ENCODE peak calls at places on chromosomes 12 and 14, in eight cellular contexts. One of them, this sample, is unnamed.

GRCh38 chr14:103161054-103161397 is 37.8 kb downstream of the TNFAIP2 start:
- DNase-seq in HFF-Myc: no peak
- DNase-seq in GM12865: no peak
- DNase-seq in BE2C: no peak
- DNase-seq in pancreas: no peak
- DNase-seq in HCT116: no peak
- DNase-seq in PC-3: peak; percentile 41
- DNase-seq in A549: no peak
- DNase-seq in this sample: no peak

GRCh38 chr14:100662850-100663527 is 63.7 kb upstream of the DLK1 start:
- DNase-seq in HFF-Myc: no peak
- DNase-seq in GM12865: peak; percentile 65
- DNase-seq in BE2C: peak; percentile 75
- DNase-seq in pancreas: peak; percentile 68
- DNase-seq in HCT116: peak; percentile 87
- DNase-seq in PC-3: peak; percentile 72
- DNase-seq in A549: peak; percentile 77
- DNase-seq in this sample: peak; percentile 82

GRCh38 chr12:67069451-67070306 is 199.5 kb upstream of the CAND1 start:
- DNase-seq in HFF-Myc: no peak
- DNase-seq in GM12865: peak; percentile 48
- DNase-seq in BE2C: peak; percentile 26
- DNase-seq in pancreas: peak; percentile 82
- DNase-seq in HCT116: no peak
- DNase-seq in PC-3: peak; percentile 50
- DNase-seq in A549: peak; percentile 24
- DNase-seq in this sample: peak; percentile 57

GRCh38 chr12:53626702-53627169 is 554 bp upstream of the ATF7 start:
- DNase-seq in HFF-Myc: no peak
- DNase-seq in GM12865: no peak
- DNase-seq in BE2C: no peak
- DNase-seq in pancreas: no peak
- DNase-seq in HCT116: no peak
- DNase-seq in PC-3: no peak
- DNase-seq in A549: no peak
- DNase-seq in this sample: no peak

GRCh38 chr12:116599285-116600122 is 40.3 kb downstream of the MAP1LC3B2 start:
- DNase-seq in HFF-Myc: no peak
- DNase-seq in GM12865: peak; percentile 60
- DNase-seq in BE2C: peak; percentile 80
- DNase-seq in pancreas: peak; percentile 92
- DNase-seq in HCT116: peak; percentile 26
- DNase-seq in PC-3: peak; percentile 91
- DNase-seq in A549: peak; percentile 83
- DNase-seq in this sample: peak; percentile 65

GRCh38 chr14:23056257-23056955 is 914 bp downstream of the CDH24 start:
- DNase-seq in HFF-Myc: no peak
- DNase-seq in GM12865: peak; percentile 77
- DNase-seq in BE2C: peak; percentile 88
- DNase-seq in pancreas: peak; percentile 87
- DNase-seq in HCT116: peak; percentile 81
- DNase-seq in PC-3: peak; percentile 80
- DNase-seq in A549: peak; percentile 97
- DNase-seq in this sample: peak; percentile 95

GRCh38 chr12:58633479-58633878 is 286.8 kb downstream of the LRIG3 start:
- DNase-seq in HFF-Myc: no peak
- DNase-seq in GM12865: no peak
- DNase-seq in BE2C: no peak
- DNase-seq in pancreas: no peak
- DNase-seq in HCT116: no peak
- DNase-seq in PC-3: peak; percentile 70
- DNase-seq in A549: no peak
- DNase-seq in this sample: no peak

GRCh38 chr12:45336331-45336730 is 120.4 kb downstream of the ANO6 start:
- DNase-seq in HFF-Myc: peak; percentile 88
- DNase-seq in GM12865: no peak
- DNase-seq in BE2C: no peak
- DNase-seq in pancreas: no peak
- DNase-seq in HCT116: no peak
- DNase-seq in PC-3: peak; percentile 46
- DNase-seq in A549: no peak
- DNase-seq in this sample: no peak

GRCh38 chr12:9122166-9122609 is 6.5 kb upstream of the A2M start:
- DNase-seq in HFF-Myc: no peak
- DNase-seq in GM12865: no peak
- DNase-seq in BE2C: no peak
- DNase-seq in pancreas: no peak
- DNase-seq in HCT116: no peak
- DNase-seq in PC-3: no peak
- DNase-seq in A549: no peak
- DNase-seq in this sample: no peak

GRCh38 chr12:123151679-123152454 is 977 bp upstream of the PITPNM2 start:
- DNase-seq in HFF-Myc: no peak
- DNase-seq in GM12865: no peak
- DNase-seq in BE2C: no peak
- DNase-seq in pancreas: peak; percentile 74
- DNase-seq in HCT116: no peak
- DNase-seq in PC-3: no peak
- DNase-seq in A549: no peak
- DNase-seq in this sample: no peak

GRCh38 chr12:112013601-112014402 is 576 bp downstream of the ERP29 start:
- DNase-seq in HFF-Myc: peak; percentile 35
- DNase-seq in GM12865: peak; percentile 87
- DNase-seq in BE2C: peak; percentile 70
- DNase-seq in pancreas: peak; percentile 87
- DNase-seq in HCT116: peak; percentile 74
- DNase-seq in PC-3: peak; percentile 84
- DNase-seq in A549: peak; percentile 44
- DNase-seq in this sample: peak; percentile 21

GRCh38 chr12:44627767-44628166 is 248.3 kb downstream of the NELL2 start:
- DNase-seq in HFF-Myc: no peak
- DNase-seq in GM12865: no peak
- DNase-seq in BE2C: no peak
- DNase-seq in pancreas: no peak
- DNase-seq in HCT116: no peak
- DNase-seq in PC-3: no peak
- DNase-seq in A549: no peak
- DNase-seq in this sample: no peak

GRCh38 chr12:111014547-111014946 is 94.2 kb upstream of the MYL2 start:
- DNase-seq in HFF-Myc: no peak
- DNase-seq in GM12865: no peak
- DNase-seq in BE2C: no peak
- DNase-seq in pancreas: no peak
- DNase-seq in HCT116: no peak
- DNase-seq in PC-3: no peak
- DNase-seq in A549: no peak
- DNase-seq in this sample: no peak

GRCh38 chr12:107468182-107468581 is 217.4 kb upstream of the PWP1 start:
- DNase-seq in HFF-Myc: no peak
- DNase-seq in GM12865: peak; percentile 9
- DNase-seq in BE2C: no peak
- DNase-seq in pancreas: no peak
- DNase-seq in HCT116: no peak
- DNase-seq in PC-3: no peak
- DNase-seq in A549: no peak
- DNase-seq in this sample: no peak

GRCh38 chr12:56299308-56299852 is 750 bp downstream of the CS start:
- DNase-seq in HFF-Myc: no peak
- DNase-seq in GM12865: peak; percentile 63
- DNase-seq in BE2C: no peak
- DNase-seq in pancreas: no peak
- DNase-seq in HCT116: no peak
- DNase-seq in PC-3: peak; percentile 30
- DNase-seq in A549: no peak
- DNase-seq in this sample: no peak

GRCh38 chr14:67817750-67818438 is 1.5 kb upstream of the ZFYVE26 start:
- DNase-seq in HFF-Myc: no peak
- DNase-seq in GM12865: no peak
- DNase-seq in BE2C: no peak
- DNase-seq in pancreas: no peak
- DNase-seq in HCT116: no peak
- DNase-seq in PC-3: no peak
- DNase-seq in A549: no peak
- DNase-seq in this sample: no peak

GRCh38 chr12:27013606-27014084 is 539 bp downstream of the TM7SF3 start:
- DNase-seq in HFF-Myc: no peak
- DNase-seq in GM12865: no peak
- DNase-seq in BE2C: no peak
- DNase-seq in pancreas: no peak
- DNase-seq in HCT116: no peak
- DNase-seq in PC-3: peak; percentile 36
- DNase-seq in A549: peak; percentile 27
- DNase-seq in this sample: no peak

GRCh38 chr12:8712572-8712971 is 14.8 kb downstream of the RIMKLB start:
- DNase-seq in HFF-Myc: no peak
- DNase-seq in GM12865: no peak
- DNase-seq in BE2C: no peak
- DNase-seq in pancreas: no peak
- DNase-seq in HCT116: no peak
- DNase-seq in PC-3: no peak
- DNase-seq in A549: no peak
- DNase-seq in this sample: no peak

GRCh38 chr12:49298160-49298559 is 3.2 kb downstream of the PRPH start:
- DNase-seq in HFF-Myc: no peak
- DNase-seq in GM12865: peak; percentile 26
- DNase-seq in BE2C: peak; percentile 46
- DNase-seq in pancreas: peak; percentile 49
- DNase-seq in HCT116: no peak
- DNase-seq in PC-3: peak; percentile 44
- DNase-seq in A549: no peak
- DNase-seq in this sample: peak; percentile 26
- TF ChIP-seq CTCF in HFF-Myc: no peak
- TF ChIP-seq CTCF in GM12865: peak; percentile 36
- TF ChIP-seq CTCF in BE2C: peak; percentile 34
- TF ChIP-seq CTCF in pancreas: no peak
- TF ChIP-seq CTCF in HCT116: peak; percentile 37
- TF ChIP-seq CTCF in PC-3: peak; percentile 58
- TF ChIP-seq CTCF in A549: peak; percentile 24
- TF ChIP-seq CTCF in this sample: no peak

GRCh38 chr14:75162631-75163030 is 13.8 kb downstream of the TMED10 start:
- DNase-seq in HFF-Myc: no peak
- DNase-seq in GM12865: no peak
- DNase-seq in BE2C: no peak
- DNase-seq in pancreas: no peak
- DNase-seq in HCT116: no peak
- DNase-seq in PC-3: no peak
- DNase-seq in A549: no peak
- DNase-seq in this sample: no peak
- TF ChIP-seq CTCF in HFF-Myc: no peak
- TF ChIP-seq CTCF in GM12865: no peak
- TF ChIP-seq CTCF in BE2C: no peak
- TF ChIP-seq CTCF in pancreas: no peak
- TF ChIP-seq CTCF in HCT116: no peak
- TF ChIP-seq CTCF in PC-3: peak; percentile 46
- TF ChIP-seq CTCF in A549: peak; percentile 10
- TF ChIP-seq CTCF in this sample: no peak

DNA sequence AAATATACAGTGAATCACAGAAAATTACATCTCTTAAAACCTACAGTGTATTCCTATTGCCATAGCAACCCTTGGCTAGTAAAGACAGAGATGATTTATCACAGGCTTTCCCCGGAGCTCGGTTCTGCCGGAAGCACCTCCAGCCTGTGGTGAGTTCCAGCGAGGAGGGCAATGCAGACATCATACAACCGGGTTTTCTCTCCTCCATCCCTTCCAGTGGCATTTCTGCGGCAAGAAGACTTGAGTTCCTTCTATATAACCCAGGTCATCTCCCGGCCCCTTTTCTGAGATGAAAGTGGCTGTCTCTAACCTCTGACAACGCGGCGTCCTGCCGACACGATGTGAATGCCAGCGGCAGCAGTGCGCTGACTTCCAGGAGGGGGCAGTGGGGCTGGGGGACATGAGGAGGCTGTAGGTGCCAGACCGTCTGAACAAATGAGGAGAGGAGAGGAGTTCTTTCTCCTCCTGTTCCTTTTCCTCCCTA is 68.5 kb upstream of the MAX start:
- DNase-seq in HFF-Myc: peak; percentile 31
- DNase-seq in GM12865: peak; percentile 73
- DNase-seq in BE2C: peak; percentile 69
- DNase-seq in pancreas: no peak
- DNase-seq in HCT116: no peak
- DNase-seq in PC-3: peak; percentile 80
- DNase-seq in A549: peak; percentile 43
- DNase-seq in this sample: peak; percentile 35
- TF ChIP-seq CTCF in HFF-Myc: peak; percentile 41
- TF ChIP-seq CTCF in GM12865: peak; percentile 23
- TF ChIP-seq CTCF in BE2C: peak; percentile 70
- TF ChIP-seq CTCF in pancreas: no peak
- TF ChIP-seq CTCF in HCT116: no peak
- TF ChIP-seq CTCF in PC-3: peak; percentile 76
- TF ChIP-seq CTCF in A549: peak; percentile 43
- TF ChIP-seq CTCF in this sample: peak; percentile 32

GRCh38 chr14:65412881-65413738 is 580 bp downstream of the FUT8 start:
- DNase-seq in HFF-Myc: no peak
- DNase-seq in GM12865: peak; percentile 86
- DNase-seq in BE2C: peak; percentile 26
- DNase-seq in pancreas: no peak
- DNase-seq in HCT116: no peak
- DNase-seq in PC-3: peak; percentile 48
- DNase-seq in A549: peak; percentile 44
- DNase-seq in this sample: peak; percentile 80
- TF ChIP-seq CTCF in HFF-Myc: no peak
- TF ChIP-seq CTCF in GM12865: peak; percentile 11
- TF ChIP-seq CTCF in BE2C: no peak
- TF ChIP-seq CTCF in pancreas: no peak
- TF ChIP-seq CTCF in HCT116: no peak
- TF ChIP-seq CTCF in PC-3: no peak
- TF ChIP-seq CTCF in A549: no peak
- TF ChIP-seq CTCF in this sample: no peak

DNA sequence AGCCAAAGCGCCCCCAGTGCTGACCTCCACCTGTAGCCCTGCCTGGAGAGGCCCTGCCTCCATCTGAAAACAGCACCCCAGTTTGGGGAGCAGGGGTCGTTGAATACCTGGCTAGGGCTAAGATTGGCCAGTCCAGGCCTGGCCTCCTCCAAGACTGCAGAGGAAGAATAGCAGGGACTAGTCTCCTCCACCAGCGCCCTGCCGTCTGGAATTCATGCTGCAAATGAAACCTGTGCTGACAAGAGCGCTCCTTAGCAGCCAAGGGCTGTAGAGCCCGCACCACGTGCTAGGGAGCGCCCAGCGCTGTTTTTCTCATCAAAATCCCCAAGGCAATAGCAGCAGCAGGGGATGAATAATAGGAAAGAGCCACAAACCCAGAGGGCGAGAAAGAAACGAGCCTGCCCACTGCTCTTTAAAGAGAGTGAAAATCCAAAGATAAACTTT is 3.4 kb downstream of the COL2A1 start:
- DNase-seq in HFF-Myc: no peak
- DNase-seq in GM12865: no peak
- DNase-seq in BE2C: peak; percentile 52
- DNase-seq in pancreas: no peak
- DNase-seq in HCT116: peak; percentile 1
- DNase-seq in PC-3: peak; percentile 73
- DNase-seq in A549: peak; percentile 60
- DNase-seq in this sample: no peak
- TF ChIP-seq CTCF in HFF-Myc: no peak
- TF ChIP-seq CTCF in GM12865: no peak
- TF ChIP-seq CTCF in BE2C: no peak
- TF ChIP-seq CTCF in pancreas: no peak
- TF ChIP-seq CTCF in HCT116: no peak
- TF ChIP-seq CTCF in PC-3: no peak
- TF ChIP-seq CTCF in A549: no peak
- TF ChIP-seq CTCF in this sample: no peak

GRCh38 chr12:64470507-64470906 is 18.6 kb downstream of the TBK1 start:
- DNase-seq in HFF-Myc: no peak
- DNase-seq in GM12865: no peak
- DNase-seq in BE2C: no peak
- DNase-seq in pancreas: no peak
- DNase-seq in HCT116: no peak
- DNase-seq in PC-3: no peak
- DNase-seq in A549: no peak
- DNase-seq in this sample: no peak
- TF ChIP-seq CTCF in HFF-Myc: no peak
- TF ChIP-seq CTCF in GM12865: no peak
- TF ChIP-seq CTCF in BE2C: no peak
- TF ChIP-seq CTCF in pancreas: no peak
- TF ChIP-seq CTCF in HCT116: no peak
- TF ChIP-seq CTCF in PC-3: no peak
- TF ChIP-seq CTCF in A549: no peak
- TF ChIP-seq CTCF in this sample: no peak

This sample was measured in GM20000.